ENCODE peak calls at places on chromosomes 7 and 10, in four cellular contexts. B, W, F and M are unnamed samples.
A peak's percentile ranks its signal among the peaks of the same experiment; 100 is the strongest.

GRCh38 chr7:123769371-123769770 is 20.6 kb upstream of the WASL start:
- DNase-seq in B (peak; percentile 94), F (no peak), W (peak; percentile 77), M (no peak)

GRCh38 chr7:129670636-129671035 is 59.1 kb downstream of the NRF1 start:
- DNase-seq in W (peak; percentile 52), F (no peak), B (no peak), M (no peak)

GRCh38 chr10:28489201-28489600 is 43.7 kb upstream of the WAC start:
- DNase-seq in W (no peak), B (no peak), F (no peak), M (no peak)

GRCh38 chr7:65962033-65962432 is 20.0 kb downstream of the GUSB start:
- DNase-seq in B (no peak), F (no peak), W (no peak), M (no peak)

GRCh38 chr10:69847883-69848282 is 46.2 kb downstream of the COL13A1 start:
- DNase-seq in F (no peak), W (no peak), B (no peak), M (no peak)

GRCh38 chr7:143147070-143147469 is 15.2 kb downstream of the PIP start:
- DNase-seq in B (no peak), W (peak; percentile 24), F (peak; percentile 77), M (no peak)

GRCh38 chr10:95134490-95134889 is 59.5 kb upstream of the ACSM6 start:
- DNase-seq in F (no peak), B (no peak), W (no peak), M (no peak)

GRCh38 chr10:13483951-13484350 is 44.9 kb downstream of the BEND7 start:
- DNase-seq in W (no peak), B (no peak), F (no peak), M (no peak)

GRCh38 chr7:108815815-108816214 is 246.1 kb downstream of the DNAJB9 start:
- DNase-seq in W (no peak), B (no peak), F (no peak), M (no peak)

GRCh38 chr10:115829501-115830215 is 443.3 kb downstream of the GFRA1 start:
- DNase-seq in B (no peak), W (peak; percentile 61), F (peak; percentile 78), M (no peak)

GRCh38 chr10:46263831-46264268 is 22.9 kb upstream of the ANTXRL start:
- DNase-seq in W (no peak), B (no peak), F (no peak), M (no peak)

GRCh38 chr10:19832624-19833507 is 16.6 kb downstream of the PLXDC2 start:
- DNase-seq in W (peak; percentile 35), F (no peak), B (no peak), M (no peak)

GRCh38 chr7:143455494-143455893 is 12.2 kb downstream of the TAS2R60 start:
- DNase-seq in W (no peak), B (no peak), F (no peak), M (no peak)

GRCh38 chr10:124700293-124701037 is 43.7 kb downstream of the FAM53B start:
- DNase-seq in W (no peak), B (no peak), F (no peak), M (no peak)

GRCh38 chr7:132430863-132431822 is 145.1 kb downstream of the PLXNA4 start:
- DNase-seq in W (peak; percentile 97), F (no peak), B (no peak), M (peak; percentile 27)

GRCh38 chr10:14583252-14583651 is 191.4 kb downstream of the FAM107B start:
- DNase-seq in W (no peak), F (no peak), B (no peak), M (peak; percentile 64)

DNA sequence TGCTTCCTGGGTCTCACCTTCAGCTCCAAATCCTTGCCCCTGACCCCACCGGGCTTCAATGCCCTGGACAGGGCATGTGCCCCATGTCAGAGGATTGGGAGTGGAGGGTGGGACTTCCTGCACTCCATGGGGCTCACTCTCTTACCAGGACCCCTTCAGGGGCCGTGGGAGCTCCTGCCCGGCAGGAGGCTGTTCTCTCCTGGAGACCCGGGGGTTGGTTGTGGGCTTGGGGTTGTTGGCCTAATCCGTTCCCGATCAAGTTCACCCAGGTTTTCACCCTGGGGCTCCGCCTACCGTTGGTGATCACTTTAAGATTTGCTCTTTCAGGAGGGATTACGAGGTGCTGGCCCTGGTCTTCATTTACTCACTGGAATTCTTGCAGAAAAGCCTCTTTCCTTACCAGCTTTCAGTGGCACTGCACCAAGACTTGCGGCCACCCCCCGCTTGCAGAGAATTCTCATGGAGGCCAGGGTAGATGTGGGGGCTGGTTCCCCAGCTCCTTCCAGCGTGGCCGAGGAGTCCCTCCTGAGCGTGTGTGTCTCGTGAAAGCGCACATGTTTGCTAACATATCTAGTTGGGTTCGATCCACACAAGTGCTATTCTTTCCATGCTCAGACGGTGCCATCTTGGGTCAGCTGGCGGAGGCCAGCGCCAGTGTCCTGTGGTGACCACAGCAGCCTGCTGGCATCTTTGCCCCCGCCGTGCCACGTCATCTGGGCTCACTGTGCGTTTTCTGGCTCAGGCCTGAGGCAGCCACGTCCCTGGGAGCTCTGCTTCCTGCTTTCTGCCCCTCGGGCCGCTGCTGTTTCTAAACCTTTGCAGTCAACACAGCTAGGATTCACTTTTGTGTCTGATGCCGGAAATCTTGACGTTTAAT is 15.6 kb downstream of the PWWP2B start:
- DNase-seq in F (no peak), B (no peak), W (no peak), M (no peak)
- H3K4me1 ChIP-seq in F (peaks cover 15% of the 10 kb centered on the region), B (peaks cover 76% of the 10 kb centered on the region), W (peaks cover 35% of the 10 kb centered on the region), M (peaks cover 6% of the 10 kb centered on the region)

DNA sequence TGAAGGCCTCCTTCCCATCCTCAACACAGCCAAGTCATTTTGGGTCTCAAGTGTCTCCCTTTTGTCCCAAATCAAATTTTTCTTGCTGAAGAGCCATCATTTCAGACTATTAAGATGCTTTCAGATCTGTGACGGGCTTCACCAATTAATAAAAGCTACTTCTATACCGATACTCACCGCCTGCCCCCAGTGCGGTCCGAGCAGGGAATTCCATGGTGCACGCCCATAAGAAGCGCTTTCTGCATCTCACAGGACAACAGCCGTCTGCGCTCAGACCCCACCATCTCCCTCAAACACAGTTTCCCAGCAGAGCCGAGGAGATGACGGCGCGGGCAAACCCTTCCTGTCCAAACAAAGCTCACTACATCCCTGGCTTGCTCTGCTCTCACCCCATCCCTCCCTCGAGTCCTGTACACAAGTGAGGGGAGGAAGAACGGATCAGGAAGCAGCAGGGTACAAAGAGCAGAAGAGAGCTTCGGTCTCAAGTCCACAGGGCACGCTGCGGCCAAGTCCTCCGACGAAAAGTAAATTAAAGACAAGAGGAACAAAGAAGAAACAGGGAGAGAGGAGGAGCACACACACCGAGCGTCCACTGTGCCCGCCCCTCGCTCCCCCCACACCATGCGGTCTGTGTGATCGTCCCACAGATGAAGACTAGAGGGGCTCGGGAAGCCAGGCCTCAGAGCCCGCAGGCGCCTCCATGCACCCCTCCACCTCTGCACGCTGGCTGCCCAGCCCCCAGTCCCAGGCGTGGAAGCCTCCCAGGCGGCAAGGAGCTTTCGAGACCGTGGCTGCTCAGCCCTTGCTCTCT is 122.0 kb downstream of the MAD1L1 start:
- DNase-seq in F (no peak), W (peak; percentile 16), B (no peak), M (no peak)
- H3K4me3 ChIP-seq in F (peak overlapping the region; percentile 31), W (no peak overlapping the region), B (peak overlapping the region; percentile 36), M (no peak overlapping the region)

GRCh38 chr10:33815776-33816175 is 481.3 kb upstream of the NRP1 start:
- DNase-seq in W (no peak), B (no peak), F (no peak), M (no peak)

GRCh38 chr10:33813871-33814270 is 479.4 kb upstream of the NRP1 start:
- DNase-seq in B (no peak), F (no peak), W (no peak), M (no peak)

GRCh38 chr10:33810986-33811385 is 476.5 kb upstream of the NRP1 start:
- DNase-seq in W (no peak), B (no peak), F (no peak), M (no peak)

GRCh38 chr10:33812586-33812985 is 478.1 kb upstream of the NRP1 start:
- DNase-seq in W (no peak), F (no peak), B (no peak), M (no peak)

DNA sequence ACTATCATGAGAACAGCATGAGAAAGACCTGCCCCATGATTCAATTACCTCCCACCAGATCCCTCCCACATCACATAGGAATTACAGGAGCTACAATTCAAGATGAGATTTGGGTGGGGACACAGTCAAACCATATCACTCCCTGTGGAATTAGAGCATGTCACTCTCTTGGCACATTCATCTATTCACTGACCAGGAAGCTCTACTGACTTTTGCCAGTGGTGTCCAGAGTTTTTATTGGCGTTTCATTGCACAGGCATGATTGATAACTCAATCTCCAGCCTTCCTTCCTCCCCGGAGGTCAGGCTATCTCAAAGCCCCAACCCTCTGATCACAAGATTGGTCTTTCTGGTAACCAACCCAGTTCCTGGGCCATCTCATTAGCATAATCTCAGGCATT is 478.9 kb upstream of the NRP1 start:
- DNase-seq in F (no peak), W (no peak), B (no peak), M (no peak)
- H3K4me1 ChIP-seq in F (no peaks in the 10 kb centered on the region), W (peaks cover 15% of the 10 kb centered on the region), B (no peaks in the 10 kb centered on the region), M (no peaks in the 10 kb centered on the region)

GRCh38 chr10:5523796-5524574 is 776 bp upstream of the CALML3 start:
- DNase-seq in W (no peak), B (no peak), F (no peak), M (no peak)
- H3K4me3 ChIP-seq in W (no peak overlapping the region), B (no peak overlapping the region), F (no peak overlapping the region), M (no peak overlapping the region)

DNA sequence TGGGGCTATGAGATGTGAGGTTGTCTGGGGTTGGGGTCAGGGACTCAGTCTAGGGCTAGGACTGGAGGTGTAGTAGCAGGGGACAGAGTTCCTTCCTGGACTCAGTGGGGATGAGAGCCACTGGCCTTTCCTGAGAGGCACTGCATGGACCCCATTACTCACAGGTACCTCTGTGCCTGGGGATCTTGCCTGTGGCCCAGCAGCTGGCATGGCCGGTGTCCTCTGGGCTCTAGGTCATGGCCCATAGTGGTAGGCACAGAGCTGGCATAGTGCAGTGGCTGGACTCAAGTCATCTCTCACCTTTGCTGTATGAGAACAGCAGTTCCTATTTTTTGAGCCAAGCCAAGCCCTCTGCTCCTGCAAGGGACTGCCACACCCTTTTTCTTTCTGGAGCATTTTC is 51.9 kb downstream of the NEURL1 start:
- DNase-seq in B (no peak), W (no peak), F (no peak), M (no peak)
- H3K4me1 ChIP-seq in B (peaks cover 8% of the 10 kb centered on the region), W (peaks cover 7% of the 10 kb centered on the region), F (peaks cover 3% of the 10 kb centered on the region), M (peaks cover 9% of the 10 kb centered on the region)

GRCh38 chr10:96513686-96514551 is at the start of gene TLL2:
- DNase-seq in F (peak; percentile 95), W (peak; percentile 92), B (peak; percentile 28), M (peak; percentile 47)

GRCh38 chr10:96511044-96511945 is 2.4 kb downstream of the TLL2 start:
- DNase-seq in B (peak; percentile 48), W (peak; percentile 28), F (peak; percentile 32), M (no peak)

GRCh38 chr10:96512997-96513685 is 585 bp downstream of the TLL2 start:
- DNase-seq in W (peak; percentile 32), F (peak; percentile 77), B (no peak), M (peak; percentile 32)

GRCh38 chr10:96509017-96509641 is 4.6 kb downstream of the TLL2 start:
- DNase-seq in B (no peak), F (peak; percentile 55), W (peak; percentile 16), M (no peak)

DNA sequence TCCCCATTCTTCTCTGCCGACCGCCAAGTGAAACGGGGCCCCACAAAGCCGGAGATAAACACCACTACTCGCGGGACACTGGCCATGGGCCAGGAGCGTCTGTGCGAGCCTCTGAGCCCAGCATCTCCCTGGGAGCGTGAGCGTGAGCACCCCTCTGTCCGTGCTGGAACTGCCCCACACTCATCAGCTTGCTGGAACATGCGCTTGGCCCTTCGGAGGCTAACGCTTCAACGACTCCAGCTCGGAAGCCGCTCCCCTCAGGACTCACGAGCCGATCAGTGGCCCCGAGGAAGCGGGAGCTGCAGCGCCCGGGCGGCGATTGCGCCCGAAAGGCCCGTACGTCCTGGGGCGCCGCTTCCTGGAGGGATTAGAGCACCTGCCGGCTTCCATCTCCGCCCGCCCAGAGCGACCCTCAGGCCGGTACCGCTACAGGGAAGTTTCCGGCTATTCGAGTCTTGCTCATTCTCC is 1.2 kb downstream of the TLL2 start:
- DNase-seq in F (peak; percentile 46), B (no peak), W (peak; percentile 26), M (no peak)
- H3K4me3 ChIP-seq in F (peak overlapping the region; percentile 78), B (peak overlapping the region; percentile 68), W (peak overlapping the region; percentile 33), M (peak overlapping the region; percentile 44)

GRCh38 chr10:103847346-103847745 is 8.0 kb downstream of the SH3PXD2A start:
- DNase-seq in W (no peak), B (no peak), F (no peak), M (no peak)
- H3K4me1 ChIP-seq in W (peaks cover 65% of the 10 kb centered on the region), B (peaks cover 27% of the 10 kb centered on the region), F (peaks cover 44% of the 10 kb centered on the region), M (peaks cover 16% of the 10 kb centered on the region)